ENCODE peak calls at places on chromosomes 13 and 19, in seven cellular contexts. Y, M, L, W, B, O and V are unnamed samples.

GRCh38 chr13:29520671-29521070 is 74.8 kb downstream of the SLC7A1 start:
- DNase-seq in W (no peak), L (no peak), M (no peak), Y (no peak), B (no peak), O (no peak), V (no peak)

GRCh38 chr19:6861683-6862286 is 25.6 kb upstream of the ADGRE1 start:
- DNase-seq in Y (no peak), W (no peak), O (no peak), M (no peak), B (no peak), L (no peak), V (no peak)

GRCh38 chr13:43238341-43239083 is 215.1 kb downstream of the DNAJC15 start:
- DNase-seq in W (no peak), M (no peak), O (no peak), B (no peak), Y (no peak), L (no peak), V (no peak)

GRCh38 chr13:27969073-27969865 is at the start of gene CDX2:
- DNase-seq in W (peak), O (no peak), B (no peak), M (no peak), L (no peak), Y (no peak), V (no peak)

GRCh38 chr19:5480427-5480836 is 25.2 kb downstream of the ZNRF4 start:
- DNase-seq in L (no peak), B (no peak), M (no peak), Y (no peak), O (no peak), W (peak), V (peak)

GRCh38 chr13:90238433-90238832 is 1109.1 kb upstream of the MIR17HG start:
- DNase-seq in M (no peak), O (no peak), L (no peak), W (no peak), Y (no peak), B (no peak), V (no peak)

GRCh38 chr19:10513223-10513622 is 4.0 kb downstream of the S1PR5 start:
- DNase-seq in W (no peak), O (no peak), Y (no peak), L (no peak), B (no peak), M (no peak), V (no peak)

GRCh38 chr19:33114302-33114701 is 17.6 kb upstream of the WDR88 start:
- DNase-seq in L (no peak), W (no peak), Y (no peak), M (no peak), B (no peak), O (no peak), V (no peak)

GRCh38 chr19:18128044-18128443 is 24.9 kb upstream of the PIK3R2 start:
- DNase-seq in B (no peak), Y (no peak), M (no peak), O (no peak), W (no peak), L (no peak), V (no peak)

GRCh38 chr19:46271488-46272197 is 25.2 kb upstream of the HIF3A start:
- DNase-seq in Y (no peak), B (no peak), M (peak), W (no peak), L (no peak), O (no peak), V (no peak)

GRCh38 chr13:112877976-112878955 is 90.7 kb upstream of the MCF2L start:
- DNase-seq in B (no peak), O (no peak), W (no peak), M (no peak), L (no peak), Y (no peak), V (peak)

GRCh38 chr13:99721606-99722384 is 220.5 kb downstream of the TM9SF2 start:
- DNase-seq in O (no peak), M (no peak), Y (no peak), B (no peak), L (no peak), W (peak), V (no peak)

GRCh38 chr19:33503791-33504444 is 17.7 kb downstream of the PEPD start:
- DNase-seq in Y (no peak), M (no peak), B (no peak), O (no peak), L (no peak), W (no peak), V (no peak)

GRCh38 chr13:60047943-60048342 is 115.8 kb downstream of the DIAPH3 start:
- DNase-seq in W (no peak), B (no peak), Y (no peak), M (no peak), L (no peak), O (no peak), V (no peak)

GRCh38 chr13:100542546-100543156 is 45.9 kb downstream of the GGACT start:
- DNase-seq in O (no peak), W (no peak), M (no peak), L (no peak), Y (no peak), B (no peak), V (no peak)

GRCh38 chr19:45528744-45529453 is 21.6 kb downstream of the VASP start:
- DNase-seq in B (no peak), W (peak), M (peak), Y (no peak), L (no peak), O (peak), V (no peak)

GRCh38 chr13:40895715-40896184 is 106.3 kb downstream of the SLC25A15 start:
- DNase-seq in M (peak), O (no peak), B (no peak), Y (no peak), L (no peak), W (no peak), V (no peak)

GRCh38 chr19:19214892-19215291 is 3.1 kb downstream of the NCAN start:
- DNase-seq in W (peak), L (no peak), B (peak), Y (no peak), O (no peak), M (peak), V (peak)

GRCh38 chr19:47004012-47004465 is 15.6 kb upstream of the NPAS1 start:
- DNase-seq in Y (no peak), M (no peak), B (no peak), L (no peak), W (no peak), O (no peak), V (no peak)

GRCh38 chr19:27774827-27775226 is 1438.1 kb downstream of the UQCRFS1 start:
- DNase-seq in W (no peak), Y (no peak), B (no peak), L (no peak), M (no peak), O (no peak), V (no peak)

GRCh38 chr13:98740131-98740530 is 12.3 kb downstream of the SLC15A1 start:
- DNase-seq in M (no peak), W (no peak), O (no peak), B (no peak), L (no peak), Y (no peak), V (no peak)

GRCh38 chr13:85019121-85019520 is 780.1 kb downstream of the SLITRK6 start:
- DNase-seq in W (no peak), Y (no peak), O (no peak), L (no peak), B (no peak), M (no peak), V (no peak)

GRCh38 chr13:80823472-80823871 is 482.5 kb upstream of the SPRY2 start:
- DNase-seq in Y (no peak), M (no peak), B (no peak), O (no peak), L (no peak), W (no peak), V (no peak)

GRCh38 chr13:44048326-44048725 is 168.6 kb downstream of the LACC1 start:
- DNase-seq in Y (no peak), L (no peak), M (no peak), B (no peak), O (no peak), W (no peak), V (no peak)

GRCh38 chr13:27977476-27978300 is 8.6 kb upstream of the CDX2 start:
- DNase-seq in B (no peak), W (peak), O (no peak), M (no peak), L (no peak), Y (no peak), V (no peak)